ENCODE peak calls at places on chromosome 16, in ten cellular contexts. J is H54; S is T47D; F is GF-D8; D is stimulated activated CD4-positive, alpha-beta T cell treated with anti-CD3 and anti-CD28 coated beads, Interleukin-1b, Interleukin-23, amount 100 ng/mL, for 1 hour; Z is GM06990; U is GM12892; H is ecto neural progenitor cell; M is stimulated activated CD8-positive, alpha-beta memory T cell treated with anti-CD3 and anti-CD28 coated beads, Interleukin-7, amount 100 ng/mL, for 24 hours; N is sigmoid colon. C is an unnamed sample.

GRCh38 chr16:77589071-77589755 is 133.1 kb upstream of the NUDT7 start:
- DNase-seq in J (no peak), S (no peak), F (no peak), D (no peak), Z (no peak), U (no peak), H (no peak), M (no peak), N (no peak), C (no peak)

GRCh38 chr16:83609178-83609577 is 198.6 kb upstream of the HSBP1 start:
- DNase-seq in J (no peak), S (no peak), F (no peak), D (no peak), Z (no peak), U (no peak), H (no peak), M (no peak), N (no peak), C (no peak)

GRCh38 chr16:30095166-30096078 is 591 bp downstream of the YPEL3 start:
- DNase-seq in J (no peak), S (no peak), F (no peak), D (no peak), Z (no peak), U (no peak), H (no peak), M (no peak), N (no peak), C (no peak)

GRCh38 chr16:16071631-16072244 is 122.3 kb downstream of the ABCC1 start:
- DNase-seq in J (no peak), S (no peak), F (no peak), D (no peak), Z (no peak), U (no peak), H (no peak), M (no peak), N (no peak), C (peak; percentile 3)

GRCh38 chr16:75482434-75483205 is 12.6 kb downstream of the CHST6 start:
- DNase-seq in J (no peak), S (no peak), F (no peak), D (no peak), Z (no peak), U (no peak), H (no peak), M (no peak), N (no peak), C (no peak)

GRCh38 chr16:3021449-3022207 is 1.5 kb downstream of the TNFRSF12A start:
- DNase-seq in J (peak; percentile 75), S (peak; percentile 88), F (no peak), D (peak; percentile 68), Z (peak; percentile 79), U (no peak), H (no peak), M (peak; percentile 64), N (peak; percentile 90), C (peak; percentile 51)

GRCh38 chr16:28931801-28932225 is at the start of gene CD19:
- DNase-seq in J (no peak), S (no peak), F (no peak), D (no peak), Z (peak; percentile 74), U (no peak), H (no peak), M (no peak), N (no peak), C (no peak)

GRCh38 chr16:2584742-2585650 is 47.2 kb downstream of the PDPK1 start:
- DNase-seq in J (no peak), S (no peak), F (no peak), D (no peak), Z (no peak), U (no peak), H (no peak), M (no peak), N (peak; percentile 78), C (no peak)

GRCh38 chr16:49533436-49533835 is 159.8 kb downstream of the C16orf78 start:
- DNase-seq in J (no peak), S (no peak), F (no peak), D (no peak), Z (no peak), U (no peak), H (no peak), M (no peak), N (no peak), C (no peak)

GRCh38 chr16:63539276-63539675 is 1503.0 kb upstream of the CDH8 start:
- DNase-seq in J (no peak), S (no peak), F (no peak), D (no peak), Z (no peak), U (no peak), H (no peak), M (no peak), N (no peak), C (no peak)

GRCh38 chr16:75695708-75696107 is 5.6 kb downstream of the DUXB start:
- DNase-seq in J (no peak), S (no peak), F (no peak), D (no peak), Z (no peak), U (no peak), H (peak; percentile 8), M (no peak), N (no peak), C (no peak)